ENCODE peak calls at places on chromosomes 12 and 14, in seven cellular contexts. One of them, this sample, is unnamed.

GRCh38 chr14:64763801-64764511 is 59.7 kb downstream of the PLEKHG3 start:
- DNase-seq in lower leg skin: no peak
- DNase-seq in activated T-helper 9 cell treated with anti-CD3 and anti-CD28 coated beads, Interleukin-2, amount 50 U/mL, for 16 hours: no peak
- DNase-seq in GM20000: no peak
- DNase-seq in esophagus muscularis mucosa: no peak
- DNase-seq in LoVo: no peak
- DNase-seq in NCI-H1417: peak
- DNase-seq in this sample: no peak

GRCh38 chr14:101874001-101874400 is 90.4 kb upstream of the DYNC1H1 start:
- DNase-seq in NCI-H1417: no peak
- DNase-seq in esophagus muscularis mucosa: no peak
- DNase-seq in activated T-helper 9 cell treated with anti-CD3 and anti-CD28 coated beads, Interleukin-2, amount 50 U/mL, for 16 hours: no peak
- DNase-seq in LoVo: no peak
- DNase-seq in lower leg skin: no peak
- DNase-seq in GM20000: no peak
- DNase-seq in this sample: no peak

GRCh38 chr12:23083267-23083666 is 458.3 kb downstream of the ETNK1 start:
- DNase-seq in GM20000: no peak
- DNase-seq in activated T-helper 9 cell treated with anti-CD3 and anti-CD28 coated beads, Interleukin-2, amount 50 U/mL, for 16 hours: no peak
- DNase-seq in lower leg skin: no peak
- DNase-seq in NCI-H1417: peak
- DNase-seq in LoVo: no peak
- DNase-seq in esophagus muscularis mucosa: no peak
- DNase-seq in this sample: no peak

GRCh38 chr12:120358412-120359158 is 10.4 kb downstream of the MSI1 start:
- DNase-seq in GM20000: no peak
- DNase-seq in esophagus muscularis mucosa: no peak
- DNase-seq in lower leg skin: no peak
- DNase-seq in LoVo: no peak
- DNase-seq in NCI-H1417: peak
- DNase-seq in activated T-helper 9 cell treated with anti-CD3 and anti-CD28 coated beads, Interleukin-2, amount 50 U/mL, for 16 hours: no peak
- DNase-seq in this sample: peak

GRCh38 chr14:33788116-33788515 is 162.8 kb downstream of the EGLN3 start:
- DNase-seq in activated T-helper 9 cell treated with anti-CD3 and anti-CD28 coated beads, Interleukin-2, amount 50 U/mL, for 16 hours: no peak
- DNase-seq in GM20000: no peak
- DNase-seq in lower leg skin: no peak
- DNase-seq in LoVo: no peak
- DNase-seq in esophagus muscularis mucosa: no peak
- DNase-seq in NCI-H1417: peak
- DNase-seq in this sample: no peak

GRCh38 chr12:118835911-118836310 is 145.4 kb upstream of the SRRM4 start:
- DNase-seq in esophagus muscularis mucosa: no peak
- DNase-seq in NCI-H1417: no peak
- DNase-seq in LoVo: no peak
- DNase-seq in lower leg skin: no peak
- DNase-seq in GM20000: no peak
- DNase-seq in activated T-helper 9 cell treated with anti-CD3 and anti-CD28 coated beads, Interleukin-2, amount 50 U/mL, for 16 hours: no peak
- DNase-seq in this sample: no peak

GRCh38 chr12:124916370-124917134 is 2.1 kb upstream of the UBC start:
- DNase-seq in GM20000: no peak
- DNase-seq in NCI-H1417: no peak
- DNase-seq in lower leg skin: peak
- DNase-seq in LoVo: peak
- DNase-seq in esophagus muscularis mucosa: no peak
- DNase-seq in activated T-helper 9 cell treated with anti-CD3 and anti-CD28 coated beads, Interleukin-2, amount 50 U/mL, for 16 hours: peak
- DNase-seq in this sample: no peak

GRCh38 chr12:127108360-127109215 is 1158.4 kb upstream of the TMEM132C start:
- DNase-seq in esophagus muscularis mucosa: no peak
- DNase-seq in LoVo: peak
- DNase-seq in lower leg skin: no peak
- DNase-seq in GM20000: peak
- DNase-seq in NCI-H1417: peak
- DNase-seq in activated T-helper 9 cell treated with anti-CD3 and anti-CD28 coated beads, Interleukin-2, amount 50 U/mL, for 16 hours: peak
- DNase-seq in this sample: peak

GRCh38 chr14:68337279-68337678 is 455.6 kb downstream of the ZFP36L1 start:
- DNase-seq in NCI-H1417: no peak
- DNase-seq in esophagus muscularis mucosa: no peak
- DNase-seq in LoVo: no peak
- DNase-seq in GM20000: no peak
- DNase-seq in lower leg skin: no peak
- DNase-seq in activated T-helper 9 cell treated with anti-CD3 and anti-CD28 coated beads, Interleukin-2, amount 50 U/mL, for 16 hours: no peak
- DNase-seq in this sample: no peak

GRCh38 chr12:107917912-107918800 is 143.7 kb downstream of the ASCL4 start:
- DNase-seq in GM20000: peak
- DNase-seq in esophagus muscularis mucosa: peak
- DNase-seq in NCI-H1417: peak
- DNase-seq in lower leg skin: no peak
- DNase-seq in activated T-helper 9 cell treated with anti-CD3 and anti-CD28 coated beads, Interleukin-2, amount 50 U/mL, for 16 hours: no peak
- DNase-seq in LoVo: peak
- DNase-seq in this sample: no peak

GRCh38 chr14:36667679-36668078 is 6.0 kb downstream of the PAX9 start:
- DNase-seq in NCI-H1417: no peak
- DNase-seq in GM20000: no peak
- DNase-seq in activated T-helper 9 cell treated with anti-CD3 and anti-CD28 coated beads, Interleukin-2, amount 50 U/mL, for 16 hours: no peak
- DNase-seq in lower leg skin: no peak
- DNase-seq in LoVo: no peak
- DNase-seq in esophagus muscularis mucosa: no peak
- DNase-seq in this sample: no peak

GRCh38 chr12:14845350-14845750 is 2.0 kb upstream of the ART4 start:
- DNase-seq in NCI-H1417: peak
- DNase-seq in activated T-helper 9 cell treated with anti-CD3 and anti-CD28 coated beads, Interleukin-2, amount 50 U/mL, for 16 hours: no peak
- DNase-seq in lower leg skin: peak
- DNase-seq in LoVo: peak
- DNase-seq in GM20000: peak
- DNase-seq in esophagus muscularis mucosa: no peak
- DNase-seq in this sample: peak

GRCh38 chr12:39236994-39237393 is 205.9 kb downstream of the KIF21A start:
- DNase-seq in lower leg skin: no peak
- DNase-seq in GM20000: no peak
- DNase-seq in activated T-helper 9 cell treated with anti-CD3 and anti-CD28 coated beads, Interleukin-2, amount 50 U/mL, for 16 hours: no peak
- DNase-seq in NCI-H1417: no peak
- DNase-seq in esophagus muscularis mucosa: no peak
- DNase-seq in LoVo: no peak
- DNase-seq in this sample: no peak

GRCh38 chr12:2456813-2457186 is 338.0 kb upstream of the FKBP4 start:
- DNase-seq in NCI-H1417: no peak
- DNase-seq in activated T-helper 9 cell treated with anti-CD3 and anti-CD28 coated beads, Interleukin-2, amount 50 U/mL, for 16 hours: no peak
- DNase-seq in lower leg skin: no peak
- DNase-seq in LoVo: no peak
- DNase-seq in esophagus muscularis mucosa: no peak
- DNase-seq in GM20000: no peak
- DNase-seq in this sample: no peak

GRCh38 chr12:69966409-69966808 is 141.4 kb downstream of the MYRFL start:
- DNase-seq in esophagus muscularis mucosa: no peak
- DNase-seq in LoVo: peak
- DNase-seq in GM20000: no peak
- DNase-seq in activated T-helper 9 cell treated with anti-CD3 and anti-CD28 coated beads, Interleukin-2, amount 50 U/mL, for 16 hours: no peak
- DNase-seq in lower leg skin: peak
- DNase-seq in NCI-H1417: no peak
- DNase-seq in this sample: no peak

This sample was measured in neural crest cell.